ENCODE peak calls at places on chromosome 3, in four cellular contexts. One of them, this sample, is unnamed.

GRCh38 chr3:141426404-141427034 is 58.2 kb downstream of the ZBTB38 start:
- DNase-seq in mesendoderm: peak; percentile 52
- DNase-seq in naive thymus-derived CD8-positive, alpha-beta T cell: no peak
- DNase-seq in SW480: no peak
- DNase-seq in this sample: peak; percentile 64

GRCh38 chr3:138213373-138214085 is 26.4 kb downstream of the ARMC8 start:
- DNase-seq in mesendoderm: no peak
- DNase-seq in naive thymus-derived CD8-positive, alpha-beta T cell: no peak
- DNase-seq in SW480: no peak
- DNase-seq in this sample: no peak

GRCh38 chr3:182400838-182401237 is 392.5 kb upstream of the ATP11B start:
- DNase-seq in mesendoderm: no peak
- DNase-seq in naive thymus-derived CD8-positive, alpha-beta T cell: no peak
- DNase-seq in SW480: no peak
- DNase-seq in this sample: no peak

GRCh38 chr3:125165189-125165947 is 47.2 kb downstream of the SLC12A8 start:
- DNase-seq in mesendoderm: peak; percentile 71
- DNase-seq in naive thymus-derived CD8-positive, alpha-beta T cell: no peak
- DNase-seq in SW480: no peak
- DNase-seq in this sample: peak; percentile 71

GRCh38 chr3:128385080-128385832 is 81.4 kb downstream of the DNAJB8 start:
- DNase-seq in mesendoderm: no peak
- DNase-seq in naive thymus-derived CD8-positive, alpha-beta T cell: no peak
- DNase-seq in SW480: no peak
- DNase-seq in this sample: no peak

GRCh38 chr3:11600501-11601282 is 43.0 kb downstream of the VGLL4 start:
- DNase-seq in mesendoderm: peak; percentile 99
- DNase-seq in naive thymus-derived CD8-positive, alpha-beta T cell: no peak
- DNase-seq in SW480: peak; percentile 14
- DNase-seq in this sample: peak; percentile 81

GRCh38 chr3:126613481-126614187 is 41.3 kb downstream of the TXNRD3 start:
- DNase-seq in mesendoderm: no peak
- DNase-seq in naive thymus-derived CD8-positive, alpha-beta T cell: no peak
- DNase-seq in SW480: no peak
- DNase-seq in this sample: no peak

GRCh38 chr3:197878427-197878826 is 71.6 kb upstream of the RPL35A start:
- DNase-seq in mesendoderm: no peak
- DNase-seq in naive thymus-derived CD8-positive, alpha-beta T cell: no peak
- DNase-seq in SW480: no peak
- DNase-seq in this sample: no peak

GRCh38 chr3:179599531-179599930 is 4.9 kb downstream of the MRPL47 start:
- DNase-seq in mesendoderm: no peak
- DNase-seq in naive thymus-derived CD8-positive, alpha-beta T cell: no peak
- DNase-seq in SW480: no peak
- DNase-seq in this sample: no peak

GRCh38 chr3:30751610-30752299 is 142.7 kb downstream of the GADL1 start:
- DNase-seq in mesendoderm: peak; percentile 58
- DNase-seq in naive thymus-derived CD8-positive, alpha-beta T cell: peak; percentile 68
- DNase-seq in SW480: peak; percentile 28
- DNase-seq in this sample: peak; percentile 17

GRCh38 chr3:153372326-153372725 is 210.3 kb downstream of the RAP2B start:
- DNase-seq in mesendoderm: no peak
- DNase-seq in naive thymus-derived CD8-positive, alpha-beta T cell: no peak
- DNase-seq in SW480: no peak
- DNase-seq in this sample: no peak

GRCh38 chr3:182413061-182413460 is 380.2 kb upstream of the ATP11B start:
- DNase-seq in mesendoderm: no peak
- DNase-seq in naive thymus-derived CD8-positive, alpha-beta T cell: no peak
- DNase-seq in SW480: no peak
- DNase-seq in this sample: peak; percentile 26

GRCh38 chr3:166783206-166783605 is 596.9 kb downstream of the ZBBX start:
- DNase-seq in mesendoderm: no peak
- DNase-seq in naive thymus-derived CD8-positive, alpha-beta T cell: no peak
- DNase-seq in SW480: no peak
- DNase-seq in this sample: no peak

GRCh38 chr3:127455541-127456450 is 134.7 kb downstream of the TPRA1 start:
- DNase-seq in mesendoderm: peak; percentile 92
- DNase-seq in naive thymus-derived CD8-positive, alpha-beta T cell: peak; percentile 55
- DNase-seq in SW480: peak; percentile 76
- DNase-seq in this sample: peak; percentile 64

GRCh38 chr3:59752925-59753324 is 703.1 kb upstream of the CFAP20DC start:
- DNase-seq in mesendoderm: no peak
- DNase-seq in naive thymus-derived CD8-positive, alpha-beta T cell: no peak
- DNase-seq in SW480: no peak
- DNase-seq in this sample: no peak

GRCh38 chr3:194100856-194101390 is 35.0 kb upstream of the HES1 start:
- DNase-seq in mesendoderm: no peak
- DNase-seq in naive thymus-derived CD8-positive, alpha-beta T cell: no peak
- DNase-seq in SW480: no peak
- DNase-seq in this sample: no peak

GRCh38 chr3:76753599-76753998 is 286.3 kb upstream of the ROBO2 start:
- DNase-seq in mesendoderm: peak; percentile 2
- DNase-seq in naive thymus-derived CD8-positive, alpha-beta T cell: no peak
- DNase-seq in SW480: no peak
- DNase-seq in this sample: peak; percentile 28

GRCh38 chr3:43774799-43775198 is 84.1 kb downstream of the ABHD5 start:
- DNase-seq in mesendoderm: no peak
- DNase-seq in naive thymus-derived CD8-positive, alpha-beta T cell: no peak
- DNase-seq in SW480: no peak
- DNase-seq in this sample: no peak

GRCh38 chr3:105022813-105023212 is 343.9 kb upstream of the ALCAM start:
- DNase-seq in mesendoderm: peak; percentile 85
- DNase-seq in naive thymus-derived CD8-positive, alpha-beta T cell: no peak
- DNase-seq in SW480: no peak
- DNase-seq in this sample: no peak

GRCh38 chr3:146152841-146153240 is 8.1 kb downstream of the PLOD2 start:
- DNase-seq in mesendoderm: no peak
- DNase-seq in naive thymus-derived CD8-positive, alpha-beta T cell: no peak
- DNase-seq in SW480: no peak
- DNase-seq in this sample: peak; percentile 33

GRCh38 chr3:126153695-126154360 is 26.6 kb downstream of the ALDH1L1 start:
- DNase-seq in mesendoderm: no peak
- DNase-seq in naive thymus-derived CD8-positive, alpha-beta T cell: no peak
- DNase-seq in SW480: no peak
- DNase-seq in this sample: no peak

GRCh38 chr3:117603097-117603496 is 893.5 kb downstream of the TUSC7 start:
- DNase-seq in mesendoderm: no peak
- DNase-seq in naive thymus-derived CD8-positive, alpha-beta T cell: no peak
- DNase-seq in SW480: no peak
- DNase-seq in this sample: no peak

GRCh38 chr3:149015383-149015782 is 24.0 kb downstream of the GYG1 start:
- DNase-seq in mesendoderm: no peak
- DNase-seq in naive thymus-derived CD8-positive, alpha-beta T cell: no peak
- DNase-seq in SW480: no peak
- DNase-seq in this sample: no peak

GRCh38 chr3:14525685-14526631 is 14.2 kb downstream of the GRIP2 start:
- DNase-seq in mesendoderm: peak; percentile 82
- DNase-seq in naive thymus-derived CD8-positive, alpha-beta T cell: no peak
- DNase-seq in SW480: no peak
- DNase-seq in this sample: peak; percentile 11

GRCh38 chr3:193040836-193041672 is 123.4 kb upstream of the MB21D2 start:
- DNase-seq in mesendoderm: peak; percentile 74
- DNase-seq in naive thymus-derived CD8-positive, alpha-beta T cell: peak; percentile 44
- DNase-seq in SW480: peak; percentile 78
- DNase-seq in this sample: peak; percentile 65

GRCh38 chr3:87167634-87168456 is 59.3 kb upstream of the CHMP2B start:
- DNase-seq in mesendoderm: peak; percentile 49
- DNase-seq in naive thymus-derived CD8-positive, alpha-beta T cell: peak; percentile 36
- DNase-seq in SW480: peak; percentile 26
- DNase-seq in this sample: peak; percentile 70

GRCh38 chr3:191290311-191291025 is 38.7 kb upstream of the CCDC50 start:
- DNase-seq in mesendoderm: no peak
- DNase-seq in naive thymus-derived CD8-positive, alpha-beta T cell: no peak
- DNase-seq in SW480: no peak
- DNase-seq in this sample: peak; percentile 30

GRCh38 chr3:127320529-127321121 is 32.8 kb upstream of the PRR20G start:
- DNase-seq in mesendoderm: peak; percentile 25
- DNase-seq in naive thymus-derived CD8-positive, alpha-beta T cell: no peak
- DNase-seq in SW480: no peak
- DNase-seq in this sample: no peak

GRCh38 chr3:8769088-8769822 is at the start of gene OXTR:
- DNase-seq in mesendoderm: peak; percentile 87
- DNase-seq in naive thymus-derived CD8-positive, alpha-beta T cell: peak; percentile 35
- DNase-seq in SW480: peak; percentile 47
- DNase-seq in this sample: peak; percentile 64

GRCh38 chr3:133944641-133945441 is 49.2 kb upstream of the RAB6B start:
- DNase-seq in mesendoderm: no peak
- DNase-seq in naive thymus-derived CD8-positive, alpha-beta T cell: no peak
- DNase-seq in SW480: no peak
- DNase-seq in this sample: no peak

GRCh38 chr3:79032686-79033318 is 735.0 kb downstream of the ROBO1 start:
- DNase-seq in mesendoderm: peak; percentile 47
- DNase-seq in naive thymus-derived CD8-positive, alpha-beta T cell: peak; percentile 34
- DNase-seq in SW480: peak; percentile 70
- DNase-seq in this sample: peak; percentile 86

GRCh38 chr3:150495563-150496168 is 50.6 kb downstream of the SERP1 start:
- DNase-seq in mesendoderm: peak; percentile 44
- DNase-seq in naive thymus-derived CD8-positive, alpha-beta T cell: peak; percentile 53
- DNase-seq in SW480: peak; percentile 36
- DNase-seq in this sample: peak; percentile 72

GRCh38 chr3:4359805-4360502 is 56.8 kb downstream of the SETMAR start:
- DNase-seq in mesendoderm: no peak
- DNase-seq in naive thymus-derived CD8-positive, alpha-beta T cell: no peak
- DNase-seq in SW480: no peak
- DNase-seq in this sample: no peak